ENCODE peak calls at places on chromosomes 12 and 14, in six cellular contexts. One of them, this sample, is unnamed.

GRCh38 chr12:108820700-108821406 is 36.5 kb downstream of the SSH1 start:
- DNase-seq in SK-N-SH: peak
- DNase-seq in H1: no peak
- DNase-seq in K562: no peak
- DNase-seq in GM12878: no peak
- DNase-seq in HepG2: no peak
- DNase-seq in this sample: no peak

GRCh38 chr12:78210894-78211302 is 380.2 kb downstream of the NAV3 start:
- DNase-seq in SK-N-SH: no peak
- DNase-seq in H1: no peak
- DNase-seq in K562: no peak
- DNase-seq in GM12878: no peak
- DNase-seq in HepG2: no peak
- DNase-seq in this sample: no peak

GRCh38 chr14:59028476-59029202 is 159.8 kb upstream of the DAAM1 start:
- DNase-seq in SK-N-SH: peak
- DNase-seq in H1: peak
- DNase-seq in K562: peak
- DNase-seq in GM12878: peak
- DNase-seq in HepG2: peak
- DNase-seq in this sample: peak

GRCh38 chr12:58950739-58951100 is 30.4 kb upstream of the LRIG3 start:
- DNase-seq in SK-N-SH: no peak
- DNase-seq in H1: no peak
- DNase-seq in K562: no peak
- DNase-seq in GM12878: no peak
- DNase-seq in HepG2: no peak
- DNase-seq in this sample: no peak

GRCh38 chr12:25051583-25052190 is 102.8 kb upstream of the BCAT1 start:
- DNase-seq in SK-N-SH: no peak
- DNase-seq in H1: no peak
- DNase-seq in K562: no peak
- DNase-seq in GM12878: peak
- DNase-seq in HepG2: no peak
- DNase-seq in this sample: no peak

GRCh38 chr12:96176575-96176974 is 17.6 kb upstream of the ELK3 start:
- DNase-seq in SK-N-SH: no peak
- DNase-seq in H1: no peak
- DNase-seq in K562: no peak
- DNase-seq in GM12878: no peak
- DNase-seq in HepG2: no peak
- DNase-seq in this sample: no peak

GRCh38 chr14:95761436-95761835 is 47.5 kb upstream of the TCL1A start:
- DNase-seq in SK-N-SH: no peak
- DNase-seq in H1: no peak
- DNase-seq in K562: no peak
- DNase-seq in GM12878: no peak
- DNase-seq in HepG2: no peak
- DNase-seq in this sample: no peak

GRCh38 chr12:19811922-19812321 is 372.6 kb downstream of the AEBP2 start:
- DNase-seq in SK-N-SH: no peak
- DNase-seq in H1: no peak
- DNase-seq in K562: no peak
- DNase-seq in GM12878: no peak
- DNase-seq in HepG2: no peak
- DNase-seq in this sample: no peak

GRCh38 chr14:67665886-67666285 is 8.5 kb downstream of the VTI1B start:
- DNase-seq in SK-N-SH: no peak
- DNase-seq in H1: no peak
- DNase-seq in K562: no peak
- DNase-seq in GM12878: no peak
- DNase-seq in HepG2: no peak
- DNase-seq in this sample: no peak

GRCh38 chr12:4892418-4892817 is 17.3 kb upstream of the KCNA1 start:
- DNase-seq in SK-N-SH: no peak
- DNase-seq in H1: no peak
- DNase-seq in K562: no peak
- DNase-seq in GM12878: no peak
- DNase-seq in HepG2: no peak
- DNase-seq in this sample: no peak

GRCh38 chr14:73295198-73295796 is 58.0 kb downstream of the PAPLN start:
- DNase-seq in SK-N-SH: peak
- DNase-seq in H1: no peak
- DNase-seq in K562: peak
- DNase-seq in GM12878: no peak
- DNase-seq in HepG2: peak
- DNase-seq in this sample: peak

GRCh38 chr12:81809829-81810595 is 50.9 kb upstream of the PPFIA2 start:
- DNase-seq in SK-N-SH: no peak
- DNase-seq in H1: no peak
- DNase-seq in K562: no peak
- DNase-seq in GM12878: peak
- DNase-seq in HepG2: no peak
- DNase-seq in this sample: no peak

GRCh38 chr12:115973066-115973465 is 304.4 kb downstream of the MED13L start:
- DNase-seq in SK-N-SH: no peak
- DNase-seq in H1: no peak
- DNase-seq in K562: no peak
- DNase-seq in GM12878: no peak
- DNase-seq in HepG2: no peak
- DNase-seq in this sample: no peak

GRCh38 chr12:128947199-128947598 is 93.9 kb downstream of the GLT1D1 start:
- DNase-seq in SK-N-SH: no peak
- DNase-seq in H1: no peak
- DNase-seq in K562: no peak
- DNase-seq in GM12878: no peak
- DNase-seq in HepG2: no peak
- DNase-seq in this sample: no peak

GRCh38 chr14:89954045-89955021 is at the start of gene EFCAB11:
- DNase-seq in SK-N-SH: peak
- DNase-seq in H1: peak
- DNase-seq in K562: peak
- DNase-seq in GM12878: peak
- DNase-seq in HepG2: peak
- DNase-seq in this sample: peak

GRCh38 chr12:18250313-18250916 is 10.9 kb upstream of the PIK3C2G start:
- DNase-seq in SK-N-SH: peak
- DNase-seq in H1: peak
- DNase-seq in K562: peak
- DNase-seq in GM12878: no peak
- DNase-seq in HepG2: peak
- DNase-seq in this sample: peak

GRCh38 chr12:97602315-97602714 is 139.7 kb downstream of the RMST start:
- DNase-seq in SK-N-SH: no peak
- DNase-seq in H1: no peak
- DNase-seq in K562: no peak
- DNase-seq in GM12878: no peak
- DNase-seq in HepG2: no peak
- DNase-seq in this sample: no peak

GRCh38 chr14:96790715-96791114 is 6.5 kb upstream of the VRK1 start:
- DNase-seq in SK-N-SH: no peak
- DNase-seq in H1: no peak
- DNase-seq in K562: no peak
- DNase-seq in GM12878: no peak
- DNase-seq in HepG2: no peak
- DNase-seq in this sample: no peak

GRCh38 chr14:55117816-55118441 is 11.1 kb upstream of the LGALS3 start:
- DNase-seq in SK-N-SH: no peak
- DNase-seq in H1: no peak
- DNase-seq in K562: no peak
- DNase-seq in GM12878: no peak
- DNase-seq in HepG2: no peak
- DNase-seq in this sample: no peak

DNA sequence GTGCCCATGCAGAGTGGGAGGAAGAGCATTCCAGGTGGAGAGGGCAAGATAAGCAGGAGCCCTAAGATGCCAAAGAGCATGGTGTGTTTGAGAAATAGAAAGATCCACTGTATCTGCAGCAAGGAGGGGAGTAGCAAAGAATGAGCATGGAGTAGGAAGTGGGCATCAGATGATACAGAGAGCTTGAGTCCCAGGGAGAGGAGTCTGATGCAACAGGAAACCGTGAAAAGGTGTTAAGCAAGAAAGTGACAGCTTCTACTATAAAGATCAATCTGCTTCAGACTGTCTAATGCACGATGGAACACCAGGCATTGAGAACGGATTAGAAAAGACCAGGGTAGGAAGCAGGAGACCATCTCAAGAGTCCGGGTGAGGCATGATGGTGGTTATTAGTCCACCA is 12.3 kb upstream of the GPRC5D start:
- DNase-seq in SK-N-SH: no peak
- DNase-seq in H1: no peak
- DNase-seq in K562: no peak
- DNase-seq in GM12878: no peak
- DNase-seq in HepG2: no peak
- DNase-seq in this sample: no peak
- TF ChIP-seq JUND in SK-N-SH: no peak
- TF ChIP-seq JUND in H1: no peak
- TF ChIP-seq JUND in K562: no peak
- TF ChIP-seq JUND in GM12878: no peak
- TF ChIP-seq JUND in HepG2: no peak
- TF ChIP-seq JUND in this sample: no peak

GRCh38 chr12:105742567-105742874 is 396.2 kb downstream of the NUAK1 start:
- DNase-seq in SK-N-SH: no peak
- DNase-seq in H1: no peak
- DNase-seq in K562: no peak
- DNase-seq in GM12878: no peak
- DNase-seq in HepG2: no peak
- DNase-seq in this sample: no peak
- H3K27ac ChIP-seq in SK-N-SH: peak
- H3K27ac ChIP-seq in H1: no peak
- H3K27ac ChIP-seq in K562: no peak
- H3K27ac ChIP-seq in GM12878: no peak
- H3K27ac ChIP-seq in HepG2: no peak
- H3K27ac ChIP-seq in this sample: no peak

DNA sequence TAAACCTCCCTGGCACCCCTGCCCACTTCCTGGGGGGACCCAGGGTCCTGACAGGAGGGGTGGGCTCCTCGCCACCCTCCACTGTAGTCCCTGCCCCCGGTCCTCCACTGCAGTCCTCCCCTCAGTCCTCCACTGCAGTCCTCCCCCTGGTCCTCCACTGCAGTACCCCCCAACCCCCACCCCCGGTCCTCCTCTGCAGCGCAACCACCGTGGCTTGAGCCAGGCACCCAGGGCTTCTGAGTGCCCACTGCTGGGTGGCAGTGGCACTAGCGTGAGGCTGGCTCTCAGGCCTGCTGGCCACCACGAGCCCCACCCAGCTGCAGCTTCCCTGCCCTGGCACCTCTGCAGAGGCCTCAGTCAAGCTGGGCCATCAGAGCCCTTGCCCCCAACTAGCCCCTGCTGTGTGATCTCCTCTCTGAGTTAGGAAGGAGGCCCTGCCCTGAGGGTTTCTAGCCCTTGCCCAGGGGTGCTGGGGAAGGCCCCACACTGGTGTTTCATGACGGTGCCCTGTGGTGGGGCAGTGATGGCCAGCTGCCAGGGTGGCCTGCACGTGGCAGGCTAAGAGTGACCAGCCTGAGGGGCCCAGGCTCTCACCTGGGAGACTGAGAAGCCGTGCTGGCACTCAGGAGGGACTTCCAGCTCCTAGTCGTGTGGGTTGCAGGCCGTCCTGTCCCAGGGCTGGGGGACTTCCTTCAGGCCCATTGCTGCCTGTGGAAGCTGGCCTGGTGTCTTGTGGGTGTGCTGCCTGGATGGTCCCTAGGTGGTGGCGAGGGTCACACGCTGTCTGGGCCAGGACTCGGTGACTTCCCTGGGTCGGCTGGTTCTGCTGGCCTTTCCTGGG is 9.7 kb downstream of the CEP170B start:
- DNase-seq in SK-N-SH: no peak
- DNase-seq in H1: no peak
- DNase-seq in K562: no peak
- DNase-seq in GM12878: no peak
- DNase-seq in HepG2: no peak
- DNase-seq in this sample: no peak
- TF ChIP-seq JUND in SK-N-SH: no peak
- TF ChIP-seq JUND in H1: no peak
- TF ChIP-seq JUND in K562: no peak
- TF ChIP-seq JUND in GM12878: no peak
- TF ChIP-seq JUND in HepG2: no peak
- TF ChIP-seq JUND in this sample: no peak

DNA sequence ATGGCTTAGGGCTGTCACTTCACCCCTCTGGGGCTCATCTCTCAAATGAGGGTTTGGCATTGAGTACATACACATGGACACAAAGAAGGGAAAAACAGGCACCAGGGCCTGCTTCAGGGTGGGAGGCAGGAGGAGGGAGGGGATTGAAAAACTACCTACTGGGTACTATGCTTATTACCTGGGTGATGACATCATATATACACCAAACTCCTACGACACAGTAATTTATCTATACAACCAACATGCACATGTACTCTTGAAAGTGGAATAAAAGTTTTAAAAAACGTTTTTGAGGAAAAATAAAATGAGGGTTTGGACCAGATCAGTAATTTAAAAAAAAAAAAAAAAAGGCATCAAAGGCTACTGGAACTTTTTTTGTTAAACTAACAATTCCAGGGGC is 3.6 kb upstream of the TC2N start:
- DNase-seq in SK-N-SH: no peak
- DNase-seq in H1: no peak
- DNase-seq in K562: no peak
- DNase-seq in GM12878: no peak
- DNase-seq in HepG2: no peak
- DNase-seq in this sample: no peak
- H3K27ac ChIP-seq in SK-N-SH: no peak
- H3K27ac ChIP-seq in H1: no peak
- H3K27ac ChIP-seq in K562: no peak
- H3K27ac ChIP-seq in GM12878: no peak
- H3K27ac ChIP-seq in HepG2: no peak
- H3K27ac ChIP-seq in this sample: no peak

GRCh38 chr12:63915105-63915830 is 70.8 kb downstream of the SRGAP1 start:
- DNase-seq in SK-N-SH: no peak
- DNase-seq in H1: no peak
- DNase-seq in K562: no peak
- DNase-seq in GM12878: no peak
- DNase-seq in HepG2: no peak
- DNase-seq in this sample: peak
- TF ChIP-seq JUND in SK-N-SH: no peak
- TF ChIP-seq JUND in H1: no peak
- TF ChIP-seq JUND in K562: no peak
- TF ChIP-seq JUND in GM12878: no peak
- TF ChIP-seq JUND in HepG2: no peak
- TF ChIP-seq JUND in this sample: no peak

GRCh38 chr12:99914206-99914605 is 70.5 kb downstream of the ANKS1B start:
- DNase-seq in SK-N-SH: no peak
- DNase-seq in H1: no peak
- DNase-seq in K562: no peak
- DNase-seq in GM12878: no peak
- DNase-seq in HepG2: no peak
- DNase-seq in this sample: no peak
- H3K27ac ChIP-seq in SK-N-SH: peak
- H3K27ac ChIP-seq in H1: no peak
- H3K27ac ChIP-seq in K562: no peak
- H3K27ac ChIP-seq in GM12878: no peak
- H3K27ac ChIP-seq in HepG2: no peak
- H3K27ac ChIP-seq in this sample: no peak